ENCODE peak calls at places on chromosomes 4 and X, in four cellular contexts. I, U, S and D are unnamed samples.

GRCh38 chr4:187602339-187603092 is 393.1 kb upstream of the ZFP42 start:
- DNase-seq in S (no peak), I (no peak), U (no peak), D (no peak)

GRCh38 chr4:94516999-94517398 is 65.3 kb downstream of the PDLIM5 start:
- DNase-seq in U (no peak), I (no peak), S (no peak), D (no peak)

GRCh38 chr4:81427605-81427922 is 44.1 kb downstream of the RASGEF1B start:
- DNase-seq in U (no peak), I (no peak), S (no peak), D (no peak)

GRCh38 chr4:5993876-5994811 is 24.1 kb downstream of the C4orf50 start:
- DNase-seq in U (no peak), I (no peak), S (no peak), D (no peak)

GRCh38 chr4:184347251-184348239 is 126.8 kb downstream of the IRF2 start:
- DNase-seq in S (peak), U (peak), I (peak), D (no peak)

GRCh38 chr4:78058591-78059523 is 1.7 kb downstream of the FRAS1 start:
- DNase-seq in S (no peak), U (peak), I (peak), D (peak)

GRCh38 chrX:34381241-34381640 is 249.1 kb upstream of the FAM47A start:
- DNase-seq in U (no peak), S (no peak), I (no peak), D (no peak)

GRCh38 chr4:33606951-33607350 is 2637.4 kb downstream of the ARAP2 start:
- DNase-seq in U (no peak), S (no peak), I (no peak), D (no peak)

GRCh38 chr4:83405844-83406816 is 49.5 kb downstream of the HELQ start:
- DNase-seq in I (no peak), S (no peak), U (no peak), D (no peak)

GRCh38 chrX:129772796-129773431 is 6.8 kb upstream of the SASH3 start:
- DNase-seq in I (no peak), U (peak), S (peak), D (no peak)

GRCh38 chr4:705278-706082 is at the start of gene PCGF3:
- DNase-seq in U (peak), I (peak), S (peak), D (peak)

GRCh38 chr4:124085561-124086180 is 626.9 kb downstream of the ANKRD50 start:
- DNase-seq in I (no peak), S (no peak), U (no peak), D (no peak)

GRCh38 chr4:126957555-126958440 is 675.0 kb upstream of the INTU start:
- DNase-seq in U (no peak), I (no peak), S (no peak), D (no peak)
- TF ChIP-seq CTCF in U (no peak), I (peak), S (no peak), D (no peak)

DNA sequence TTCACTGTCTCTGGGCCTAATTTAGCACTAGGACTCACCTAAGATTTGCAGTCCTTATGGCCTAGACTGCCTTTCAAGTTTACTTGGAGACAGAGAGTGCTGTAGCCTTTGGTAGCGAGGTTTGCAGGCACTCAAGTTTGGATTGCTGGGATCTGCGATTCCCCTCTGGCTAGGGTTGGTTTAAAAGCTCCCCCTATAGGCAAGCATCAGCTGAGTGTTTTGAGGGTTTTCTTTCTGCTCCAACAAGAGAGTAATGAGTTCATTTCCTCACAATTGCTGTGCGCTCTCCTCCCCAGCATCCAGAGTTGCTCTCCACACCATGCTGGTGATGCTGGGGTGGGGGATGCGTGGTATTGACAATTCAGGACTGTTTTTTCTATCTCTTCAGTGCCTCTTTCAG is 206.9 kb downstream of the GLUD2 start:
- DNase-seq in I (no peak), U (no peak), S (peak), D (no peak)
- TF ChIP-seq CTCF in I (peak), U (no peak), S (no peak), D (peak)

GRCh38 chrX:114049063-114049462 is 534.8 kb upstream of the HTR2C start:
- DNase-seq in S (no peak), U (no peak), I (no peak), D (no peak)
- TF ChIP-seq CTCF in S (no peak), U (no peak), I (no peak), D (no peak)

GRCh38 chrX:125132274-125132673 is 187.4 kb upstream of the TEX13C start:
- DNase-seq in U (no peak), S (peak), I (no peak), D (no peak)

GRCh38 chrX:125131146-125131545 is 188.5 kb upstream of the TEX13C start:
- DNase-seq in I (peak), U (no peak), S (no peak), D (no peak)
- TF ChIP-seq CTCF in I (no peak), U (no peak), S (peak), D (peak)

GRCh38 chrX:347351-348117 is 28.9 kb upstream of the GTPBP6 start:
- DNase-seq in U (peak), I (no peak), S (no peak), D (no peak)

GRCh38 chrX:346034-346813 is 27.6 kb upstream of the GTPBP6 start:
- DNase-seq in U (peak), S (no peak), I (no peak), D (no peak)

GRCh38 chrX:344371-344901 is 25.8 kb upstream of the GTPBP6 start:
- DNase-seq in U (peak), S (no peak), I (no peak), D (no peak)

GRCh38 chrX:348461-349117 is 30.0 kb upstream of the GTPBP6 start:
- DNase-seq in I (no peak), S (no peak), U (peak), D (no peak)

DNA sequence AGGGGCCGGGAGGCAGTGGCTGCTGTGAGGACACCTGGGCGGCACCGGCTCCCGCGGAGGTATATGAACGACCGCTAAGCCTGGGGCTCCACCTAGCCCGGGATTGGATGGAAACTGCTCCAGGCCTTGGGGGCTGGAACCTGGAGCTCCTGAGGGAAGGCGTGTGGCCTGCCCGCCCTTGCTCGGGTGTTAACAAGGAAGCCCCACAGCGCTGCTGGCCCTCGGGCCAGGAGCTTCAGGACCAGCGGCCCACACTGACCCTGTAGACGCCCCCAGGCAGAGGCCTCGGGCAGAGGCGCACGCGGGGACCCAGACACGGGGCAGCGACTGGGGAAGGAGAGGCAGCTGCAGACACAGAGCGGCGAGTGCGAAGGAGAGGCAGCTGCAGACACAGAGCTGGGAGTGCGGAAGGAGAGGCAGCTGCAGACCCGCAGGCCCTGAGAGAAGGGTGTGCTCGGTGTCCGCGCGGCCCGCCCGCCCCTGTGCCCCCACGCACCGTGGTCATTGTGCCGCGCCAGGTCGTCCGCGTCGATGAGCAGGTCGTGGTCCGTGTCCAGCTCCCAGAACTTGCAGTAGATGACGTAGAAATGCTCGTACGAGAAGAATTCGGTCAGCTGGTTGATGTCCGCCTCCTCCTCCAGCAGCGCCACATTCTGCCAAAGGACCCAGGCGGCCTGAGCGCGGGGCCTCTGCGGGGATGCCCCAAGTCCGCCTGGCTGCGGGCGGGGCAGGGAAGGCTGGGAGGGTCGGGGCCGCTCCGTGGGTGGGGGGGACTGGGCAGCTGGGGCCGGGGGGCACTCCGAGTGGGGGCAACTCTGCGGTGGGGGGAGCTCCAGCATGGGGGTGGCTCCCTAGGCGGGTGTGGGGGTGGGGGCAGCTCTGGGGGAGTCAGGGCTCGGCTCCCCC is 26.7 kb upstream of the GTPBP6 start:
- DNase-seq in S (no peak), U (peak), I (no peak), D (no peak)
- TF ChIP-seq CTCF in S (no peak), U (no peak), I (no peak), D (no peak)